ENCODE peak calls at places on chromosome 2, in ten cellular contexts. One of them, this sample, is unnamed.

GRCh38 chr2:236240228-236240990 is 23.8 kb downstream of the ASB18 start:
- DNase-seq in stomach: no peak
- DNase-seq in lower lobe of right lung: no peak
- DNase-seq in fibroblast of lung: peak; percentile 66
- DNase-seq in HCT116: no peak
- DNase-seq in mammary epithelial cell: no peak
- DNase-seq in uterus: no peak
- DNase-seq in pancreas: no peak
- DNase-seq in colonic mucosa: no peak
- DNase-seq in Peyer's patch: no peak
- DNase-seq in this sample: no peak

GRCh38 chr2:167333245-167333644 is 445.0 kb downstream of the XIRP2 start:
- DNase-seq in lower lobe of right lung: no peak
- DNase-seq in Peyer's patch: no peak
- DNase-seq in fibroblast of lung: no peak
- DNase-seq in HCT116: no peak
- DNase-seq in pancreas: no peak
- DNase-seq in colonic mucosa: no peak
- DNase-seq in stomach: no peak
- DNase-seq in mammary epithelial cell: no peak
- DNase-seq in uterus: no peak
- DNase-seq in this sample: no peak

GRCh38 chr2:241351640-241352031 is 4.4 kb upstream of the FARP2 start:
- DNase-seq in pancreas: no peak
- DNase-seq in Peyer's patch: no peak
- DNase-seq in colonic mucosa: no peak
- DNase-seq in stomach: no peak
- DNase-seq in HCT116: no peak
- DNase-seq in uterus: no peak
- DNase-seq in mammary epithelial cell: no peak
- DNase-seq in fibroblast of lung: no peak
- DNase-seq in lower lobe of right lung: no peak
- DNase-seq in this sample: no peak

GRCh38 chr2:2647156-2647555 is 316.1 kb upstream of the MYT1L start:
- DNase-seq in lower lobe of right lung: no peak
- DNase-seq in fibroblast of lung: peak; percentile 47
- DNase-seq in HCT116: no peak
- DNase-seq in pancreas: no peak
- DNase-seq in stomach: no peak
- DNase-seq in colonic mucosa: no peak
- DNase-seq in uterus: no peak
- DNase-seq in mammary epithelial cell: peak; percentile 2
- DNase-seq in Peyer's patch: no peak
- DNase-seq in this sample: no peak

GRCh38 chr2:25127631-25128030 is 40.7 kb downstream of the POMC start:
- DNase-seq in pancreas: no peak
- DNase-seq in colonic mucosa: no peak
- DNase-seq in Peyer's patch: no peak
- DNase-seq in uterus: peak; percentile 33
- DNase-seq in mammary epithelial cell: no peak
- DNase-seq in HCT116: no peak
- DNase-seq in lower lobe of right lung: no peak
- DNase-seq in fibroblast of lung: peak; percentile 57
- DNase-seq in stomach: no peak
- DNase-seq in this sample: peak; percentile 7

GRCh38 chr2:226683196-226683595 is 116.4 kb downstream of the IRS1 start:
- DNase-seq in stomach: no peak
- DNase-seq in lower lobe of right lung: no peak
- DNase-seq in pancreas: no peak
- DNase-seq in uterus: no peak
- DNase-seq in colonic mucosa: no peak
- DNase-seq in HCT116: no peak
- DNase-seq in mammary epithelial cell: peak; percentile 66
- DNase-seq in fibroblast of lung: peak; percentile 33
- DNase-seq in Peyer's patch: no peak
- DNase-seq in this sample: no peak

GRCh38 chr2:28821295-28821958 is 10.8 kb downstream of the SPDYA start:
- DNase-seq in mammary epithelial cell: peak; percentile 64
- DNase-seq in uterus: no peak
- DNase-seq in Peyer's patch: peak; percentile 80
- DNase-seq in fibroblast of lung: peak; percentile 47
- DNase-seq in colonic mucosa: peak; percentile 80
- DNase-seq in HCT116: peak; percentile 72
- DNase-seq in stomach: peak; percentile 46
- DNase-seq in lower lobe of right lung: no peak
- DNase-seq in pancreas: no peak
- DNase-seq in this sample: peak; percentile 75

GRCh38 chr2:46460241-46460921 is 19.0 kb upstream of the TMEM247 start:
- DNase-seq in lower lobe of right lung: no peak
- DNase-seq in Peyer's patch: no peak
- DNase-seq in HCT116: no peak
- DNase-seq in fibroblast of lung: no peak
- DNase-seq in stomach: peak; percentile 33
- DNase-seq in uterus: peak; percentile 48
- DNase-seq in colonic mucosa: no peak
- DNase-seq in mammary epithelial cell: no peak
- DNase-seq in pancreas: peak; percentile 69
- DNase-seq in this sample: peak; percentile 61

GRCh38 chr2:70668432-70668831 is 99.6 kb downstream of the ADD2 start:
- DNase-seq in lower lobe of right lung: no peak
- DNase-seq in uterus: no peak
- DNase-seq in HCT116: no peak
- DNase-seq in fibroblast of lung: no peak
- DNase-seq in pancreas: no peak
- DNase-seq in Peyer's patch: no peak
- DNase-seq in colonic mucosa: no peak
- DNase-seq in stomach: no peak
- DNase-seq in mammary epithelial cell: no peak
- DNase-seq in this sample: no peak

GRCh38 chr2:74816540-74817331 is 17.2 kb upstream of the HK2 start:
- DNase-seq in mammary epithelial cell: no peak
- DNase-seq in colonic mucosa: no peak
- DNase-seq in fibroblast of lung: no peak
- DNase-seq in lower lobe of right lung: no peak
- DNase-seq in Peyer's patch: no peak
- DNase-seq in stomach: no peak
- DNase-seq in uterus: no peak
- DNase-seq in HCT116: no peak
- DNase-seq in pancreas: no peak
- DNase-seq in this sample: no peak

GRCh38 chr2:149894760-149895159 is 307.2 kb upstream of the MMADHC start:
- DNase-seq in colonic mucosa: no peak
- DNase-seq in Peyer's patch: no peak
- DNase-seq in stomach: no peak
- DNase-seq in pancreas: no peak
- DNase-seq in lower lobe of right lung: no peak
- DNase-seq in fibroblast of lung: peak; percentile 86
- DNase-seq in mammary epithelial cell: peak; percentile 77
- DNase-seq in uterus: no peak
- DNase-seq in HCT116: no peak
- DNase-seq in this sample: no peak

GRCh38 chr2:232573821-232574435 is 23.4 kb downstream of the EIF4E2 start:
- DNase-seq in mammary epithelial cell: no peak
- DNase-seq in fibroblast of lung: no peak
- DNase-seq in uterus: no peak
- DNase-seq in pancreas: no peak
- DNase-seq in HCT116: no peak
- DNase-seq in Peyer's patch: no peak
- DNase-seq in lower lobe of right lung: no peak
- DNase-seq in colonic mucosa: peak; percentile 52
- DNase-seq in stomach: no peak
- DNase-seq in this sample: no peak

GRCh38 chr2:241882090-241882625 is 12.6 kb downstream of the RTP5 start:
- DNase-seq in mammary epithelial cell: no peak
- DNase-seq in lower lobe of right lung: no peak
- DNase-seq in Peyer's patch: peak; percentile 71
- DNase-seq in uterus: peak; percentile 72
- DNase-seq in fibroblast of lung: no peak
- DNase-seq in colonic mucosa: peak; percentile 72
- DNase-seq in stomach: peak; percentile 44
- DNase-seq in HCT116: no peak
- DNase-seq in pancreas: peak; percentile 93
- DNase-seq in this sample: no peak

GRCh38 chr2:17756629-17757028 is 2.7 kb downstream of the GEN1 start:
- DNase-seq in stomach: no peak
- DNase-seq in pancreas: no peak
- DNase-seq in uterus: no peak
- DNase-seq in colonic mucosa: no peak
- DNase-seq in lower lobe of right lung: no peak
- DNase-seq in Peyer's patch: no peak
- DNase-seq in HCT116: no peak
- DNase-seq in mammary epithelial cell: no peak
- DNase-seq in fibroblast of lung: peak; percentile 60
- DNase-seq in this sample: peak; percentile 61

GRCh38 chr2:211745295-211746097 is 793.1 kb downstream of the ERBB4 start:
- DNase-seq in lower lobe of right lung: no peak
- DNase-seq in pancreas: no peak
- DNase-seq in Peyer's patch: peak; percentile 62
- DNase-seq in stomach: peak; percentile 47
- DNase-seq in fibroblast of lung: peak; percentile 53
- DNase-seq in colonic mucosa: peak; percentile 34
- DNase-seq in uterus: no peak
- DNase-seq in mammary epithelial cell: peak; percentile 45
- DNase-seq in HCT116: peak; percentile 51
- DNase-seq in this sample: peak; percentile 72

GRCh38 chr2:120576509-120577474 is 158.9 kb upstream of the GLI2 start:
- DNase-seq in uterus: no peak
- DNase-seq in pancreas: no peak
- DNase-seq in lower lobe of right lung: no peak
- DNase-seq in fibroblast of lung: peak; percentile 19
- DNase-seq in Peyer's patch: no peak
- DNase-seq in colonic mucosa: peak; percentile 37
- DNase-seq in stomach: peak; percentile 39
- DNase-seq in HCT116: no peak
- DNase-seq in mammary epithelial cell: no peak
- DNase-seq in this sample: peak; percentile 66

GRCh38 chr2:44778671-44779476 is 162.6 kb upstream of the SIX3 start:
- DNase-seq in fibroblast of lung: no peak
- DNase-seq in pancreas: no peak
- DNase-seq in uterus: no peak
- DNase-seq in stomach: no peak
- DNase-seq in colonic mucosa: no peak
- DNase-seq in Peyer's patch: peak; percentile 67
- DNase-seq in mammary epithelial cell: no peak
- DNase-seq in HCT116: no peak
- DNase-seq in lower lobe of right lung: no peak
- DNase-seq in this sample: no peak
- H3K4me3 ChIP-seq in fibroblast of lung: no peak overlapping the region
- H3K4me3 ChIP-seq in pancreas: no peak overlapping the region
- H3K4me3 ChIP-seq in uterus: no peak overlapping the region
- H3K4me3 ChIP-seq in stomach: no peak overlapping the region
- H3K4me3 ChIP-seq in colonic mucosa: no peak overlapping the region
- H3K4me3 ChIP-seq in Peyer's patch: peak overlapping the region; percentile 18
- H3K4me3 ChIP-seq in mammary epithelial cell: no peak overlapping the region
- H3K4me3 ChIP-seq in HCT116: no peak overlapping the region
- H3K4me3 ChIP-seq in lower lobe of right lung: no peak overlapping the region
- H3K4me3 ChIP-seq in this sample: no peak overlapping the region

GRCh38 chr2:68837164-68837860 is 33.9 kb downstream of the BMP10 start:
- DNase-seq in fibroblast of lung: peak; percentile 23
- DNase-seq in lower lobe of right lung: peak; percentile 91
- DNase-seq in HCT116: peak; percentile 58
- DNase-seq in stomach: peak; percentile 82
- DNase-seq in uterus: peak; percentile 46
- DNase-seq in mammary epithelial cell: peak; percentile 35
- DNase-seq in Peyer's patch: peak; percentile 91
- DNase-seq in colonic mucosa: peak; percentile 68
- DNase-seq in pancreas: peak; percentile 60
- DNase-seq in this sample: peak; percentile 70
- TF ChIP-seq CTCF in fibroblast of lung: peak; percentile 20
- TF ChIP-seq CTCF in lower lobe of right lung: peak; percentile 84
- TF ChIP-seq CTCF in HCT116: peak; percentile 75
- TF ChIP-seq CTCF in stomach: peak; percentile 51
- TF ChIP-seq CTCF in uterus: peak; percentile 38
- TF ChIP-seq CTCF in mammary epithelial cell: peak; percentile 21
- TF ChIP-seq CTCF in Peyer's patch: peak; percentile 72
- TF ChIP-seq CTCF in colonic mucosa: peak; percentile 61
- TF ChIP-seq CTCF in pancreas: peak; percentile 44
- TF ChIP-seq CTCF in this sample: peak; percentile 72

GRCh38 chr2:8872821-8873432 is 35.5 kb upstream of the KIDINS220 start:
- DNase-seq in mammary epithelial cell: peak; percentile 37
- DNase-seq in fibroblast of lung: peak; percentile 63
- DNase-seq in stomach: no peak
- DNase-seq in HCT116: peak; percentile 50
- DNase-seq in colonic mucosa: no peak
- DNase-seq in Peyer's patch: no peak
- DNase-seq in pancreas: no peak
- DNase-seq in lower lobe of right lung: no peak
- DNase-seq in uterus: no peak
- DNase-seq in this sample: peak; percentile 74

GRCh38 chr2:8882094-8882493 is 44.7 kb upstream of the KIDINS220 start:
- DNase-seq in uterus: no peak
- DNase-seq in Peyer's patch: no peak
- DNase-seq in mammary epithelial cell: peak; percentile 39
- DNase-seq in HCT116: peak; percentile 22
- DNase-seq in lower lobe of right lung: no peak
- DNase-seq in fibroblast of lung: no peak
- DNase-seq in colonic mucosa: peak; percentile 52
- DNase-seq in stomach: no peak
- DNase-seq in pancreas: no peak
- DNase-seq in this sample: peak; percentile 49

GRCh38 chr2:8877332-8877731 is 39.9 kb upstream of the KIDINS220 start:
- DNase-seq in stomach: no peak
- DNase-seq in fibroblast of lung: no peak
- DNase-seq in colonic mucosa: no peak
- DNase-seq in mammary epithelial cell: no peak
- DNase-seq in HCT116: no peak
- DNase-seq in lower lobe of right lung: no peak
- DNase-seq in pancreas: no peak
- DNase-seq in Peyer's patch: no peak
- DNase-seq in uterus: no peak
- DNase-seq in this sample: no peak

GRCh38 chr2:8876628-8877027 is 39.2 kb upstream of the KIDINS220 start:
- DNase-seq in lower lobe of right lung: no peak
- DNase-seq in fibroblast of lung: peak; percentile 61
- DNase-seq in mammary epithelial cell: peak; percentile 11
- DNase-seq in colonic mucosa: no peak
- DNase-seq in uterus: no peak
- DNase-seq in stomach: no peak
- DNase-seq in HCT116: no peak
- DNase-seq in Peyer's patch: no peak
- DNase-seq in pancreas: no peak
- DNase-seq in this sample: no peak
- H3K4me3 ChIP-seq in lower lobe of right lung: no peak overlapping the region
- H3K4me3 ChIP-seq in fibroblast of lung: no peak overlapping the region
- H3K4me3 ChIP-seq in mammary epithelial cell: no peak overlapping the region
- H3K4me3 ChIP-seq in colonic mucosa: no peak overlapping the region
- H3K4me3 ChIP-seq in uterus: no peak overlapping the region
- H3K4me3 ChIP-seq in stomach: no peak overlapping the region
- H3K4me3 ChIP-seq in HCT116: no peak overlapping the region
- H3K4me3 ChIP-seq in Peyer's patch: no peak overlapping the region
- H3K4me3 ChIP-seq in pancreas: no peak overlapping the region
- H3K4me3 ChIP-seq in this sample: no peak overlapping the region

DNA sequence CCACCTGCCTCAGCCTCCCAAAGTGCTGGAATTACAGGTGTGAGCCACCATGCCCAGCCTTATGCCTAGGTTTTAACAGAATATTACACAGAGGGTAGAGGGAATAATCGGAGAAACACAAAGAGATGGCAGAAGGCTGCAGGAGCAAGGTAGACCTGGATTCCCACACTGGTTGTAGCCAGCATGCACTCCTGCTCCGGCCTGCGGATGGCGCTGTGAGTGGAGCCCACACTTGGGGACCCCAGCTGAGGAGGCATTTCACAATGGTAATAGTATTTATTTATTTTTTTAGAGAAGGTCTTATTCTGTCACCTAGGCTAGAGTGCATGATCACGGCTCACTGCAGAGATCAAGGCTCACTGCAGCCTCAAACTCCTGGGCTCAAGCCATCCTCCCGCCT is 38.8 kb upstream of the DARS1 start:
- DNase-seq in HCT116: no peak
- DNase-seq in colonic mucosa: no peak
- DNase-seq in mammary epithelial cell: no peak
- DNase-seq in Peyer's patch: no peak
- DNase-seq in stomach: no peak
- DNase-seq in pancreas: no peak
- DNase-seq in uterus: no peak
- DNase-seq in lower lobe of right lung: no peak
- DNase-seq in fibroblast of lung: no peak
- DNase-seq in this sample: no peak
- TF ChIP-seq CTCF in HCT116: no peak
- TF ChIP-seq CTCF in colonic mucosa: no peak
- TF ChIP-seq CTCF in mammary epithelial cell: no peak
- TF ChIP-seq CTCF in Peyer's patch: no peak
- TF ChIP-seq CTCF in stomach: no peak
- TF ChIP-seq CTCF in pancreas: no peak
- TF ChIP-seq CTCF in uterus: no peak
- TF ChIP-seq CTCF in lower lobe of right lung: no peak
- TF ChIP-seq CTCF in fibroblast of lung: no peak
- TF ChIP-seq CTCF in this sample: no peak

This sample was measured in fibroblast of pulmonary artery.